ENCODE peak calls at places on chromosome 20, in four cellular contexts. L is HepG2, H is GM12878, G is K562. A is an unnamed sample.

GRCh38 chr20:4369798-4370124 is 351.9 kb upstream of the PRND start:
- DNase-seq in L (no peak), H (peak; percentile 27), G (peak; percentile 35), A (no peak)

GRCh38 chr20:37816003-37816402 is 86.9 kb upstream of the VSTM2L start:
- DNase-seq in L (no peak), H (no peak), G (no peak), A (no peak)

GRCh38 chr20:35001596-35002362 is 46.1 kb downstream of the MYH7B start:
- DNase-seq in L (no peak), H (no peak), G (no peak), A (no peak)

GRCh38 chr20:25272223-25273000 is 24.5 kb downstream of the PYGB start:
- DNase-seq in L (no peak), H (no peak), G (no peak), A (no peak)

GRCh38 chr20:63029358-63030121 is 22.8 kb upstream of the BHLHE23 start:
- DNase-seq in L (no peak), H (no peak), G (no peak), A (no peak)

GRCh38 chr20:50635014-50635557 is 56.3 kb downstream of the RIPOR3 start:
- DNase-seq in L (no peak), H (no peak), G (no peak), A (no peak)

GRCh38 chr20:41200446-41201202 is 63.3 kb downstream of the PLCG1 start:
- DNase-seq in L (no peak), H (no peak), G (no peak), A (no peak)

GRCh38 chr20:60583741-60584140 is 625.5 kb downstream of the CDH26 start:
- DNase-seq in L (no peak), H (no peak), G (no peak), A (no peak)

GRCh38 chr20:57742506-57743180 is 32.8 kb upstream of the PMEPA1 start:
- DNase-seq in L (no peak), H (no peak), G (no peak), A (no peak)

GRCh38 chr20:57380081-57380750 is 11.0 kb upstream of the RBM38 start:
- DNase-seq in L (no peak), H (no peak), G (no peak), A (no peak)

GRCh38 chr20:50198211-50198666 is 7.6 kb downstream of the CEBPB start:
- DNase-seq in L (no peak), H (no peak), G (no peak), A (no peak)

GRCh38 chr20:57131601-57132391 is 134.6 kb downstream of the BMP7 start:
- DNase-seq in L (no peak), H (no peak), G (no peak), A (no peak)

GRCh38 chr20:64037498-64038213 is 1.7 kb downstream of the C20orf204 start:
- DNase-seq in L (no peak), H (no peak), G (peak; percentile 60), A (no peak)

GRCh38 chr20:18851556-18852098 is 38.0 kb downstream of the SCP2D1 start:
- DNase-seq in L (no peak), H (no peak), G (no peak), A (no peak)

GRCh38 chr20:13389115-13389514 is 168.0 kb downstream of the ISM1 start:
- DNase-seq in L (no peak), H (no peak), G (no peak), A (no peak)

GRCh38 chr20:4870906-4871305 is 130.4 kb downstream of the SLC23A2 start:
- DNase-seq in L (no peak), H (no peak), G (no peak), A (no peak)

GRCh38 chr20:22523499-22524392 is 60.6 kb downstream of the FOXA2 start:
- DNase-seq in L (peak; percentile 99), H (no peak), G (no peak), A (no peak)

GRCh38 chr20:24164360-24164759 is 175.8 kb upstream of the GGTLC1 start:
- DNase-seq in L (peak; percentile 21), H (no peak), G (peak; percentile 30), A (peak; percentile 24)

GRCh38 chr20:53986037-53986436 is 84.4 kb downstream of the BCAS1 start:
- DNase-seq in L (no peak), H (no peak), G (no peak), A (no peak)

GRCh38 chr20:41467690-41468089 is 101.1 kb upstream of the EMILIN3 start:
- DNase-seq in L (no peak), H (no peak), G (no peak), A (no peak)

GRCh38 chr20:63137851-63138415 is 78.0 kb downstream of the YTHDF1 start:
- DNase-seq in L (no peak), H (no peak), G (no peak), A (no peak)

GRCh38 chr20:21693322-21693721 is 12.1 kb upstream of the PAX1 start:
- DNase-seq in L (peak; percentile 24), H (no peak), G (peak; percentile 38), A (peak; percentile 50)

GRCh38 chr20:10603971-10604864 is 69.6 kb downstream of the JAG1 start:
- DNase-seq in L (peak; percentile 99), H (no peak), G (no peak), A (no peak)

GRCh38 chr20:41619360-41620115 is 1.4 kb upstream of the CHD6 start:
- DNase-seq in L (no peak), H (no peak), G (no peak), A (no peak)

GRCh38 chr20:7375905-7376304 is 564.4 kb downstream of the HAO1 start:
- DNase-seq in L (peak; percentile 29), H (no peak), G (peak; percentile 15), A (no peak)

GRCh38 chr20:58544891-58545290 is 29.7 kb upstream of the APCDD1L start:
- DNase-seq in L (no peak), H (no peak), G (no peak), A (no peak)

GRCh38 chr20:11995750-11996567 is 78.3 kb downstream of the BTBD3 start:
- DNase-seq in L (no peak), H (no peak), G (no peak), A (no peak)

GRCh38 chr20:17562804-17563305 is 7.0 kb upstream of the DSTN start:
- DNase-seq in L (peak; percentile 65), H (no peak), G (peak; percentile 54), A (no peak)

GRCh38 chr20:61803903-61804804 is 261.5 kb downstream of the TAF4 start:
- DNase-seq in L (no peak), H (peak; percentile 3), G (no peak), A (no peak)

GRCh38 chr20:48463916-48464315 is 363.9 kb downstream of the PREX1 start:
- DNase-seq in L (no peak), H (no peak), G (no peak), A (no peak)
- TF ChIP-seq TARDBP in L (no peak), H (no peak), G (no peak), A (no peak)

DNA sequence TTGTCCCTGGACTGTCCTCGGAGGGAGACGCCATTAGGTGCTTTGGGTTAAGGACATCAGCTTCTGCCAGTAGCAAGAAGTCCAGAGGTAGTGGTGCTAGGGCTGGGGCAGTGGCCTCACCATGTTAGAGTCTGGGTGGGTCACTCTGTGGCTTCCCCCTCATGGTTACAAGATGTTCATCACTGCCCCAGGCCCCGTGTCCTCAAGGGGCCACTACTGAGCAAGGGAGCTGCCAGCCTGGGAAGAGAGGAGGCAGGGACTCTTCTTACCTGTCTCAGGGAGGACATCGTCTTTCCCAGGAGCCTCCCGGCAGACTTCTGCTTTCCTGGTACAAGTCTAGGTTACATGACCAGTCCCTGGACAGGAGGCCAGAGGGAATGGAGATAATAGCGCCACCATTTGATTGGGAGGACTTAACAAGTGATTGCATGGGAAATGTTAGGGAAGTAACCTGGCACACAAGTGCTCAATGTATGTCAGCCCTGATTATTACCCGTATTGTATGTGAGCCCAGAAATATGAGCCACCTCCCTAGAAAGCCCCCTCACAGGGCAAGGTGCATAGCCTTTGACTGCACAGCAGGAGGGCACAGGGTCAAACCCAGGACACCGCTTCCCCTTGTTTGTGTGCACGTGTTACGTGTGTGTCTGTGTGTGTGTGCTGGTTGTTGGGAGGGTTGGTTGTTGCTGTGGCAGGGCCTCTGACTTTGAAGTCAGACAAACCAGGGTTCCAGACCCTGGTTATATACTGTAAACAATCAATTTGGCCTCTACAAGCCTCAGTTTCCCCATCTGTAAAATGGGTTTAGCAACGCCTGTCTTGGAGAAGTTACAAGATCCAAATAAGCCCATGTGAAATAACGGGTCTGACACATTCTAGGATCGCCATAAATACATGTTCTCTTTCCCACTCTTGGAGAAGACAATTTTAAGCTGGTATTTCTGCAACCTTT is 30.0 kb downstream of the SIRPA start:
- DNase-seq in L (no peak), H (no peak), G (no peak), A (no peak)
- TF ChIP-seq TARDBP in L (no peak), H (no peak), G (no peak), A (no peak)

DNA sequence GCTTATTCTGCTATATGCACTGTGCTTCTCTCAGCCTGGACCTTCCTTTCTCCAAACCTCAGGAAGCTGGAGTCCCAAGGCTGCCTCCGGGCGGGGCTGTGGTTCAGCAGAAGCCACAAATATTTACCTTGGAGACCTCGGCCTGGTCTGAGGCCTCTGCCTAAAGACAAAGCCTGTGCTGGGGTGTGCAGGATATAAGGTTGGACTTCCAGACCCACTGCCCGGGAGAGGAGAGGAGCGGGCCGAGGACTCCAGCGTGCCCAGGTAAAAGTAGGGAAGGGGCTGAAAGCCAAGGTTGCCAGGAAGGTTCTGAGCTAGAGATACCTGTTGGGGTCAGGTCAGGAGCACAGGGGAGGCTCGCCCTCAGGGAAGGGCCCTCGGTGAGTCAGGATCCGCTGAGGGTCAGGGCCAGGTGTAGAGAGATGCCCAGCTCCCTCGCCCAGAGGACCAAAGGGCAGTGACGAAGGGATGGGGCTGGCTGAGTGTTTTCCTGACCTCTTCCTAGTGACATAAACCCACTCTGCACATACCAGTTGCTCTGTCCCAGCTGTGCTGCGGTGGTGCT is at the start of gene BPIFB1:
- DNase-seq in L (peak; percentile 46), H (no peak), G (no peak), A (no peak)
- TF ChIP-seq TARDBP in L (peak; percentile 63), H (no peak), G (no peak), A (no peak)

DNA sequence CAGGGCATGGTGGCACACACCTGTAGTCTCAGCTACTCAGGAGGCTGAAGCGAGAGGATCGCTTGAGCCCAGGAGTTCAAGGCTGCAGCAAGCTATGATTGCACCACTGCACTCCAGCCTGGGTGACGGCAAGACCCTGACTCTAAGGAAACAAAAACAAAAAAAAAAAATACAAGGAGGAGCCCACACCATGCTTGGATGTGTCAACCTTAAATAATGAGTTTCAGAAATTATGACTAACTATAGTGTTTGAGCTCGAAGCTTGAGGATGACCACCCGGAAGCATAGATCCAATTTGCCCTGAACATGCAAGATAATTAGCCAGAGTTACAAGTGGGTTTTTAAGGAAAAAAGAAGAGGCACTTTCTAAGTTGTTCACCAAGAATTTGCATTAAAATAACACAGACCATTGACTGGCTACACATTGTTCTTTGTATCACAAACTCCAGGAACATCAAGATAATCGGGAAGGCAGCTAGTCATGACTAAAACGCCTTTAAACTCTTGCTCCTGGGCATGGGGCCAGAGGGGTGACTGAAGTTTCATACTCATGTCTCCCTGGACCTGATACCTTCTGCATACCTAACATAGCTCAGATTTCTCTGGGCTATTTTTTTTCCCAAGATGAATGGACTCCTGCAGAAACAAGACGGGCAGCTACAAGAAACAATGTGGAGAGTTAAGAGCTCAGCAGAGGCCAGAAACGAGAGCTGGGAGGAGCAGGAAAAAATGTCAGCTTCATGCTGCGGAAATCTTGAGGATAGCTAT is 289.6 kb downstream of the PREX1 start:
- DNase-seq in L (peak; percentile 37), H (no peak), G (no peak), A (no peak)
- TF ChIP-seq TARDBP in L (no peak), H (no peak), G (no peak), A (no peak)

GRCh38 chr20:45771182-45771759 is 20.4 kb downstream of the WFDC3 start:
- DNase-seq in L (peak; percentile 92), H (peak; percentile 48), G (peak; percentile 87), A (peak; percentile 79)
- TF ChIP-seq TARDBP in L (peak; percentile 69), H (no peak), G (no peak), A (no peak)

GRCh38 chr20:46621492-46621891 is 29.8 kb downstream of the SLC13A3 start:
- DNase-seq in L (no peak), H (no peak), G (no peak), A (no peak)
- TF ChIP-seq TARDBP in L (no peak), H (no peak), G (no peak), A (no peak)

GRCh38 chr20:6231551-6231950 is 108.7 kb upstream of the FERMT1 start:
- DNase-seq in L (no peak), H (no peak), G (no peak), A (no peak)
- TF ChIP-seq TARDBP in L (no peak), H (no peak), G (no peak), A (no peak)